ENCODE peak calls at places on chromosome 17, in four cellular contexts. P is IMR-90, G is K562, F is endothelial cell of umbilical vein. Y is an unnamed sample. For H3K9me1, the result is how much of the 10 kb centered on the place peaks cover.

GRCh38 chr17:63490858-63491400 is 14.1 kb downstream of the ACE start:
- DNase-seq in F (no peak), G (no peak), P (no peak), Y (no peak)

GRCh38 chr17:17303847-17304490 is 796 bp downstream of the NT5M start:
- DNase-seq in P (no peak), G (peak), F (no peak), Y (no peak)

GRCh38 chr17:3905017-3905486 is 11.2 kb downstream of the P2RX1 start:
- DNase-seq in F (no peak), G (no peak), P (no peak), Y (no peak)

GRCh38 chr17:82816358-82816757 is 23.5 kb downstream of the ZNF750 start:
- DNase-seq in P (no peak), G (no peak), F (no peak), Y (no peak)

GRCh38 chr17:37493249-37494027 is 3.7 kb downstream of the DUSP14 start:
- DNase-seq in P (peak), G (no peak), F (no peak), Y (peak)

GRCh38 chr17:45171338-45172231 is 9.9 kb downstream of the HEXIM2 start:
- DNase-seq in P (no peak), G (peak), F (no peak), Y (peak)

GRCh38 chr17:14745122-14745521 is 444.2 kb downstream of the HS3ST3B1 start:
- DNase-seq in P (peak), G (no peak), F (no peak), Y (no peak)

GRCh38 chr17:77569846-77570564 is 388.5 kb upstream of the TNRC6C start:
- DNase-seq in F (no peak), G (no peak), P (no peak), Y (no peak)

GRCh38 chr17:1000597-1001490 is 3.9 kb downstream of the TIMM22 start:
- DNase-seq in F (peak), G (no peak), P (peak), Y (no peak)

GRCh38 chr17:52147431-52147830 is 11.1 kb downstream of the CA10 start:
- DNase-seq in P (no peak), G (no peak), F (no peak), Y (no peak)

GRCh38 chr17:37650419-37651003 is 7.3 kb upstream of the DDX52 start:
- DNase-seq in F (peak), P (peak), G (no peak), Y (no peak)

GRCh38 chr17:32877164-32877764 is 340 bp upstream of the MYO1D start:
- DNase-seq in P (peak), F (peak), G (peak), Y (no peak)

GRCh38 chr17:72253597-72253996 is 132.8 kb downstream of the SOX9 start:
- DNase-seq in G (no peak), F (no peak), P (no peak), Y (no peak)

GRCh38 chr17:40422990-40423611 is 5.4 kb upstream of the TOP2A start:
- DNase-seq in G (peak), F (no peak), P (no peak), Y (no peak)

GRCh38 chr17:82984751-82985435 is 94.5 kb upstream of the METRNL start:
- DNase-seq in F (no peak), P (no peak), G (no peak), Y (no peak)

GRCh38 chr17:4998027-4998665 is 396 bp downstream of the KIF1C start:
- DNase-seq in G (no peak), F (peak), P (no peak), Y (no peak)

GRCh38 chr17:73430848-73431247 is 119.0 kb upstream of the CDC42EP4 start:
- DNase-seq in F (no peak), G (no peak), P (no peak), Y (no peak)

GRCh38 chr17:82687871-82688270 is 10.6 kb downstream of the RAB40B start:
- DNase-seq in G (no peak), P (no peak), F (no peak), Y (no peak)

GRCh38 chr17:82914375-82914774 is 74.6 kb upstream of the ZNF750 start:
- DNase-seq in P (no peak), F (no peak), G (no peak), Y (no peak)

GRCh38 chr17:14080847-14081251 is 11.5 kb downstream of the COX10 start:
- DNase-seq in F (no peak), G (no peak), P (no peak), Y (no peak)

GRCh38 chr17:34248807-34249496 is 6.1 kb upstream of the CCL2 start:
- DNase-seq in G (no peak), P (no peak), F (no peak), Y (no peak)

GRCh38 chr17:34220776-34221390 is 34.2 kb upstream of the CCL2 start:
- DNase-seq in P (no peak), F (no peak), G (no peak), Y (no peak)

GRCh38 chr17:41016578-41017215 is 7.8 kb upstream of the KRTAP3-1 start:
- DNase-seq in P (no peak), F (no peak), G (no peak), Y (no peak)

GRCh38 chr17:63881935-63882601 is at the start of gene GH2:
- DNase-seq in F (peak), G (peak), P (peak), Y (no peak)

GRCh38 chr17:75032896-75033294 is 13.9 kb downstream of the ATP5PD start:
- DNase-seq in F (peak), G (no peak), P (no peak), Y (no peak)

GRCh38 chr17:1491406-1492248 is 859 bp downstream of the MYO1C start:
- DNase-seq in F (no peak), P (no peak), G (peak), Y (no peak)

GRCh38 chr17:3596804-3597464 is 12.3 kb downstream of the TRPV1 start:
- DNase-seq in F (no peak), P (no peak), G (no peak), Y (no peak)

GRCh38 chr17:79008666-79009387 is 737 bp downstream of the CANT1 start:
- DNase-seq in P (no peak), F (no peak), G (peak), Y (no peak)

GRCh38 chr17:67019809-67020208 is 24.5 kb upstream of the CACNG1 start:
- DNase-seq in G (no peak), F (no peak), P (no peak), Y (no peak)

DNA sequence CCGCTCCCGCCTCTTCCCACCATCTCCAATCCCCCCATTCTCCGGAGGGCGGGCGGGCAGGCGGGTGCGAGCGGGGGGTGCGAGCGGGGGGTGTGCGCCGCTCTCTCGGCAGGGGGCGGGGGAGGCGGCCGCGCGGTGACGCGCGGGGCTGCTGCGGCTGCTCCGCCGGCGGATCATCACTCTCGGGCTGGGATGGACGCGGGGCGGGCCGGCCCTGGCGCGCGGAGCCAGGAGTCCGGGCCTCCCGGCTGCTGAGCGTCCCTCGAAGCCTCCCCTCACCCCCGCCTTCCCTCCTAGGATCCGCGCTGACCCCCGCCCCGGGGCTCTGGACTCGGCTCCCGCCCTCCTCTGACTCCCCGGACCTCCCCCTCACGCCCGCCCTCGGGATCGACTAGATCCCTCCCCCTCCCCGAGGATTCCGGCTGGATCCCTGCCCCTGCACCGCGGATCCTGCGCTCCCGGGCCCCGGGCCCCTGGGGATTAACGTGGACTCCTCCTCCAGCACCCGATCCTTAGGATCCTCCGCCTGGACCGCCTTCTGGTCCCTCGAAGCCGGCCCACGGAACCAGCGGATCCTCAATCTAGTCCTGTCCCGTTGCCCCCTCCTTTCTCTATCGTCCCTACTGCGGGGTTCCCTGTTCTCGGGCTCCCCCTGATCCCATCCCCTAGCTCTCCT is 978 bp upstream of the TMEM256 start:
- DNase-seq in G (peak), P (no peak), F (peak), Y (no peak)
- H3K9me1 ChIP-seq in G (under half), P (under half), F (under half), Y (under half)

DNA sequence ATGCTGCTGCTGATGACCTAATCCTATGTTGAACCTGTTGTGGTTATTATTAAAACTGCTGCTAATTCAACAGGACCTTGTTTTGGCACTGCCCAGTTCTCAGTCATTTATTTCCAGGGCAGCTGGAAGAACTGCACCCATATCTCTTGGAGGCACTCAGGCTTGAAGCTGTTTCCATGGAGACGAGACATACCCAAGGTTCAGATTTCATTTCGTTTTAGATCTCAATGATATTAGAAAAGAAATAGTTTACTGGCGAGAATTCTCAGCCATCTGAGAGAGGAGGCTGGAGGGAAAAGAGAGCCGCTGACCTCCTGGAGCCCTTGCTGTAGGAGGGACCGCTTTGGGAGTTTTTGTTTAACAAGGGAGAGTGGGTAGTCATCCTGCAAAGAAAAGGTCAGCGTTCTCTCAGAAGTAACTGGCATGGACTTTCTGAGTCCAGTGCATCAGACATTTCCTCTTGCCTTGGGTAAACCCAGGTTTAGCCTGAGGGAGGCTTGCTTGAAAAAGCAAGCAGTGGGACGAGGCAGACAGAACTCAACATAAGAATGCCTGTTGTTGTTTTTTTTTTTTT is 75.4 kb downstream of the YPEL2 start:
- DNase-seq in F (no peak), G (no peak), P (peak), Y (no peak)
- H3K4me2 ChIP-seq in F (no peak), G (no peak), P (peak), Y (no peak)

DNA sequence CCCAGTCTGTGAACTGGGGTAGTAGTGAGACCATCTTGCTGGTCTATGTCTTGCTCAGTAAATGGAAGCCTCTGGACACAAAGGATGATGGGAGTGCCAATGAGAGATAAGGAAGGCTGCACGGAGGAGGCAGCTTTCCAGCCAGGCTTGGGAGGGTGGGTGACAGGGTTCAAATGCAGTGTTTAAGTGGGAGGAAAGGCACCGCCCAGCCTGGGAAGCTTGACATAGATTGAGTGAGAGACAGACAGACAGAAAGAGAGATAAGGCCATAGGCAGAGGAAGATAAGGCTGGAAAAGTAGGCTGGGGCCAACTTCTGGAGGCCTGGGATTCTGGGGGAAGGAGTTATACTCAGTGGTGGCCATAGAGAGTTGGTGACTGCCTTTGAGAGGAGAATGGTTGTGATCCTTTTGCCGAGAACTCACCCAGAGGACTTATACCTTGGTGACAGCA is 7.2 kb upstream of the COL1A1 start:
- DNase-seq in F (no peak), G (peak), P (no peak), Y (no peak)
- H3K9me1 ChIP-seq in F (under half), G (under half), P (under half), Y (under half)

GRCh38 chr17:68461122-68461539 is 3.8 kb upstream of the WIPI1 start:
- DNase-seq in G (no peak), F (no peak), P (no peak), Y (no peak)

GRCh38 chr17:68462381-68463210 is 5.3 kb upstream of the WIPI1 start:
- DNase-seq in G (peak), P (peak), F (peak), Y (no peak)

GRCh38 chr17:68461589-68461988 is 4.3 kb upstream of the WIPI1 start:
- DNase-seq in G (no peak), F (peak), P (no peak), Y (no peak)

GRCh38 chr17:68460715-68461114 is 3.4 kb upstream of the WIPI1 start:
- DNase-seq in G (no peak), P (no peak), F (no peak), Y (no peak)

DNA sequence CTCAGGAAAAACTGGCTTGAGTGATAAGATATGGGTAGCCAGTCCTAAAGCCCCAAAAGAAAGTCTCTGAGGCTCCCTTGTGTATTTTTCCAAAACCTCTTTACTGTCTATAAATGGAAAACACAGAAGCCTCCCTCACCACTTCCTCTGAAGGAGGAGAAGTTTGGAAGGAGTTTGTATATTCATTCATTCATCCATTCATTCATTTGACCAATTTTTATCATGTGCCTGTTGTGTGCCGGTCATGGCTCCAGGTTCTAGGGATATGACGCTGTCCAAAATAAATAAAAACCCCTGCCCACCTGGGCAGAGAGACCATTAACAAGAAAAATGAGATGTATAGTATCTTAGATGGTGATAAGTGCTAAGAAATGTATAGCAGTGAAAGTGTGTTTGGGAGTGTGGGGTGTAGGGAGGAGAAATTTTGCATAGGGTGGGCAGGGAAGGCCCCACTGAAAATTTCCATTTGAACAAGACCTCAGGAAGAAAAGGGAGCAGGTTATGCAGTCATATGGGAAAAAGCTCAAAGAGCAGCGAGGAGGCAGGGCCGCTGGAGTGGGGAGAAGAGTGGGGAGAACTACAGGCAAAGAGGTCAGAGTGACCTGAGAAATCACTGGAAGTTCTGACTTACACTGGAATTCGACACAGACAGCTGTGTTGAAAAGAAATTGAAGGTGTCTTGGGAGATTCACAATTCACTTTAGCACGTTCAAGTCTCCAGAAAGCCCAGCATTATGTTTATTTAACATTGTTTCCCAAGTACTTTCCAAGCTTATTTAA is 6.1 kb upstream of the WIPI1 start:
- DNase-seq in P (no peak), G (no peak), F (no peak), Y (no peak)
- H3K4me2 ChIP-seq in P (no peak), G (no peak), F (no peak), Y (no peak)

GRCh38 chr17:57488856-57489255 is 232.5 kb downstream of the MSI2 start:
- DNase-seq in F (no peak), G (no peak), P (no peak), Y (no peak)
- H3K9me1 ChIP-seq in F (under half), G (under half), P (under half), Y (under half)

GRCh38 chr17:29036584-29036983 is 6.4 kb upstream of the PIPOX start:
- DNase-seq in P (no peak), G (no peak), F (no peak), Y (no peak)

GRCh38 chr17:29041091-29041490 is 1.9 kb upstream of the PIPOX start:
- DNase-seq in F (no peak), P (no peak), G (no peak), Y (no peak)

GRCh38 chr17:29039764-29040598 is 3.0 kb upstream of the PIPOX start:
- DNase-seq in F (no peak), G (no peak), P (peak), Y (no peak)

GRCh38 chr17:29037739-29038465 is 5.0 kb upstream of the PIPOX start:
- DNase-seq in P (no peak), F (no peak), G (no peak), Y (no peak)

DNA sequence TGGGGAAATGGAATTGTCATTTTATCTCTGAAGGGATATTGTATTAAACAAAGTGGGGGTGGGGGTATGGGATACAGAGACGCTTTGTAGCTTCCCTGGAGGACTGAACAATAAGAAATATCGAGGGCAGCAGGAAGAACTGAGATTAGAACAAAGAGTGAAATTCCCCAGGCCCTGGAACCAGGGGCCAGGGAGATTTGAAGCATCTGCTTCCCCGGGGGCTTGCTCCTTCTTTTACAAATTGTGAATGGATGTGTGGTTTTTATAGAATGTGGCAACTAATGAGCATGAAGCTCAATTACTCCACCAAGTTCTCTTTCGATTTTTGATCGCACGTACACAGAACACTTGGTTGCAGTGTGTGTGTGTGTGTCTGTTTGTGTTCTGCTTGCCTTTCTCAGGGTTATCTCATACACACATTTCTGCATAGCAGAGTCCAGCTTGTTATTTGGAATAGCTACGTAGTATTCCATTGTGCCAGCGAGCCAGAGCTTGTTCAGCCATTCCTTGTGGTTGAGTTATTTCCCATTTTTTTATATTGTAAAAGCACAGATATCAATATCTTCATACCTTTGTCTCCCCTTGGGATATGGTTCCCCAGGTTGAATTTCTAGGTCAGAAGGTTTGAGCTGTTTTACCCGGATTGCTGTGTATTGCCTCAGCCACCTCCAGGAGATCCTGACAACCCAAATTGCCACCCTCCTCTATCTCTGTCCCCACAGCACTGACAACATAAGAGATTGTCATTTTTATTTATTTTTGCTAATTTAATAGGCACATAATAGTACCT is 4.2 kb upstream of the PIPOX start:
- DNase-seq in F (no peak), P (no peak), G (no peak), Y (no peak)
- H3K4me2 ChIP-seq in F (no peak), P (no peak), G (no peak), Y (no peak)

GRCh38 chr17:61827649-61828395 is 35.5 kb downstream of the BRIP1 start:
- DNase-seq in G (no peak), P (no peak), F (no peak), Y (no peak)
- H3K9me1 ChIP-seq in G (under half), P (under half), F (under half), Y (under half)